ENCODE peak calls at places on chromosomes 6 and 20, in five cellular contexts. C, M, H, E and R are unnamed samples.

GRCh38 chr20:57350086-57350710 is 857 bp upstream of the RAE1 start:
- DNase-seq in C (peak; percentile 47), M (no peak), H (no peak), E (no peak), R (no peak)

GRCh38 chr6:8588176-8588575 is 152.8 kb upstream of the SLC35B3 start:
- DNase-seq in C (no peak), M (no peak), H (no peak), E (no peak), R (no peak)

GRCh38 chr6:111805511-111806181 is 67.6 kb downstream of the FYN start:
- DNase-seq in C (no peak), M (no peak), H (no peak), E (no peak), R (no peak)

GRCh38 chr6:106508836-106509235 is 120.5 kb downstream of the RTN4IP1 start:
- DNase-seq in C (no peak), M (no peak), H (no peak), E (no peak), R (no peak)

GRCh38 chr6:128569737-128570438 is 49.5 kb upstream of the PTPRK start:
- DNase-seq in C (peak; percentile 93), M (no peak), H (no peak), E (no peak), R (no peak)

GRCh38 chr6:56671651-56672461 is 29.2 kb upstream of the DST start:
- DNase-seq in C (no peak), M (peak; percentile 42), H (peak; percentile 20), E (no peak), R (no peak)

GRCh38 chr6:139751179-139751578 is 376.7 kb upstream of the CITED2 start:
- DNase-seq in C (peak; percentile 65), M (no peak), H (no peak), E (no peak), R (no peak)

GRCh38 chr6:162198072-162198471 is 529.5 kb downstream of the PRKN start:
- DNase-seq in C (no peak), M (no peak), H (no peak), E (no peak), R (no peak)

GRCh38 chr6:157002795-157003194 is 225.6 kb downstream of the ARID1B start:
- DNase-seq in C (no peak), M (no peak), H (no peak), E (no peak), R (no peak)

GRCh38 chr6:84093405-84094049 is 60.0 kb downstream of the MRAP2 start:
- DNase-seq in C (no peak), M (no peak), H (no peak), E (no peak), R (no peak)

GRCh38 chr20:38649275-38649891 is 47.8 kb downstream of the ARHGAP40 start:
- DNase-seq in C (no peak), M (no peak), H (no peak), E (peak; percentile 17), R (peak; percentile 51)

GRCh38 chr6:110329729-110330436 is 28.3 kb downstream of the METTL24 start:
- DNase-seq in C (no peak), M (no peak), H (no peak), E (no peak), R (no peak)

GRCh38 chr20:8996817-8997512 is 71.9 kb upstream of the PLCB4 start:
- DNase-seq in C (no peak), M (no peak), H (no peak), E (no peak), R (peak; percentile 54)

GRCh38 chr6:147530132-147531060 is 21.9 kb downstream of the SAMD5 start:
- DNase-seq in C (no peak), M (peak; percentile 56), H (no peak), E (no peak), R (no peak)

GRCh38 chr6:89615882-89616281 is 22.7 kb downstream of the LYRM2 start:
- DNase-seq in C (no peak), M (no peak), H (no peak), E (no peak), R (no peak)

GRCh38 chr6:135270676-135271536 is 89.8 kb downstream of the MYB start:
- DNase-seq in C (peak; percentile 6), M (peak; percentile 91), H (no peak), E (peak; percentile 78), R (peak; percentile 98)

GRCh38 chr6:36874016-36874442 is 574 bp downstream of the PPIL1 start:
- DNase-seq in C (no peak), M (no peak), H (no peak), E (no peak), R (peak; percentile 58)

GRCh38 chr20:43379239-43379917 is 78.3 kb upstream of the SRSF6 start:
- DNase-seq in C (peak; percentile 36), M (no peak), H (no peak), E (no peak), R (no peak)

GRCh38 chr6:159953091-159953581 is 15.7 kb upstream of the IGF2R start:
- DNase-seq in C (peak; percentile 61), M (no peak), H (no peak), E (no peak), R (no peak)

GRCh38 chr20:23122959-23123655 is 37.0 kb upstream of the CD93 start:
- DNase-seq in C (no peak), M (no peak), H (no peak), E (no peak), R (no peak)

GRCh38 chr6:95280690-95281273 is 296.6 kb upstream of the MANEA start:
- DNase-seq in C (no peak), M (no peak), H (no peak), E (peak; percentile 29), R (no peak)

GRCh38 chr6:32244270-32244669 is 20.4 kb upstream of the NOTCH4 start:
- DNase-seq in C (peak; percentile 15), M (no peak), H (no peak), E (no peak), R (no peak)

GRCh38 chr6:108362455-108362854 is 67.6 kb downstream of the AFG1L start:
- DNase-seq in C (no peak), M (no peak), H (no peak), E (no peak), R (no peak)

GRCh38 chr6:118509009-118509617 is 39.0 kb upstream of the PLN start:
- DNase-seq in C (peak; percentile 19), M (no peak), H (no peak), E (peak; percentile 15), R (peak; percentile 26)